ENCODE peak calls at places on chromosomes 12 and 14, in seven cellular contexts. D is activated CD4-positive, alpha-beta T cell treated with anti-CD3 and anti-CD28 coated beads, Interleukin-2, amount 10 ng/mL, durations not matched to agents 7 days and 5 days; P is AG08395; U is GDM1; A is brain microvascular endothelial cell; O is Right ventricle myocardium superior; C is stromal cell of bone marrow. Y is an unnamed sample.

GRCh38 chr12:53044052-53044581 is 5.7 kb upstream of the TNS2 start:
- DNase-seq in C (no peak), U (no peak), D (no peak), A (no peak), P (no peak), O (peak), Y (no peak)

GRCh38 chr14:104514156-104514848 is 65.3 kb upstream of the C14orf180 start:
- DNase-seq in O (peak), U (no peak), A (no peak), C (no peak), D (no peak), P (no peak), Y (no peak)

GRCh38 chr12:68636268-68636667 is 25.6 kb downstream of the RAP1B start:
- DNase-seq in P (peak), O (no peak), A (peak), C (peak), D (no peak), U (no peak), Y (peak)

GRCh38 chr12:66931091-66931490 is 252.2 kb upstream of the GRIP1 start:
- DNase-seq in A (no peak), O (no peak), P (no peak), C (no peak), U (no peak), D (no peak), Y (no peak)

GRCh38 chr12:2834581-2835491 is at the start of gene NRIP2:
- DNase-seq in A (peak), P (peak), U (no peak), D (no peak), C (no peak), O (peak), Y (no peak)

GRCh38 chr12:109789649-109790048 is 43.5 kb downstream of the TRPV4 start:
- DNase-seq in A (no peak), C (no peak), O (no peak), P (no peak), D (no peak), U (no peak), Y (no peak)

GRCh38 chr12:57055834-57056233 is 5.9 kb upstream of the MYO1A start:
- DNase-seq in A (no peak), O (no peak), U (no peak), D (no peak), P (no peak), C (no peak), Y (no peak)

GRCh38 chr12:42969357-42969756 is 379.8 kb upstream of the PRICKLE1 start:
- DNase-seq in O (peak), U (no peak), D (no peak), A (no peak), P (no peak), C (no peak), Y (no peak)

GRCh38 chr12:68259318-68259940 is 6.0 kb upstream of the IL22 start:
- DNase-seq in A (peak), O (no peak), C (no peak), P (peak), D (no peak), U (no peak), Y (no peak)

GRCh38 chr14:105142651-105143450 is 25.7 kb downstream of the JAG2 start:
- DNase-seq in D (no peak), C (no peak), O (no peak), A (no peak), P (no peak), U (no peak), Y (no peak)

GRCh38 chr14:38623661-38624060 is 367.8 kb upstream of the CLEC14A start:
- DNase-seq in U (no peak), D (no peak), O (no peak), P (peak), C (no peak), A (no peak), Y (no peak)

GRCh38 chr12:8890313-8891084 is 23.8 kb upstream of the PHC1 start:
- DNase-seq in P (peak), C (peak), D (peak), A (peak), U (no peak), O (no peak), Y (no peak)

GRCh38 chr12:43337571-43338497 is 214.2 kb downstream of the ADAMTS20 start:
- DNase-seq in A (no peak), P (no peak), C (no peak), U (no peak), D (no peak), O (no peak), Y (no peak)

GRCh38 chr14:69879175-69880047 is at the start of gene SMOC1:
- DNase-seq in O (peak), D (no peak), C (no peak), U (no peak), P (no peak), A (peak), Y (no peak)

GRCh38 chr12:52837781-52838736 is 3.9 kb upstream of the KRT79 start:
- DNase-seq in O (no peak), P (no peak), C (no peak), A (peak), U (peak), D (no peak), Y (no peak)

GRCh38 chr12:93722757-93723567 is 45.8 kb downstream of the CRADD start:
- DNase-seq in D (no peak), U (no peak), O (no peak), C (no peak), P (no peak), A (no peak), Y (no peak)

GRCh38 chr14:61561657-61562276 is 133.5 kb upstream of the HIF1A start:
- DNase-seq in U (no peak), A (peak), O (peak), C (peak), P (peak), D (no peak), Y (peak)

GRCh38 chr12:26062566-26062965 is 62.3 kb downstream of the BHLHE41 start:
- DNase-seq in O (no peak), C (no peak), P (peak), D (no peak), U (no peak), A (peak), Y (no peak)

GRCh38 chr14:24086193-24086955 is 7.7 kb upstream of the PCK2 start:
- DNase-seq in D (no peak), O (no peak), A (no peak), U (no peak), C (no peak), P (no peak), Y (no peak)

GRCh38 chr12:57765003-57765697 is 1.7 kb downstream of the CYP27B1 start:
- DNase-seq in A (no peak), D (peak), U (no peak), C (no peak), P (peak), O (no peak), Y (no peak)

GRCh38 chr12:76608070-76608469 is 48.5 kb upstream of the OSBPL8 start:
- DNase-seq in P (no peak), O (no peak), D (no peak), A (no peak), C (no peak), U (no peak), Y (no peak)

GRCh38 chr14:69657961-69658360 is 46.6 kb downstream of the SUSD6 start:
- DNase-seq in A (no peak), C (peak), O (no peak), D (no peak), U (no peak), P (no peak), Y (no peak)

GRCh38 chr12:58575281-58575680 is 345.0 kb downstream of the LRIG3 start:
- DNase-seq in U (peak), O (no peak), D (no peak), A (peak), P (peak), C (peak), Y (peak)

GRCh38 chr14:76765461-76765931 is 4.2 kb downstream of the VASH1 start:
- DNase-seq in O (no peak), D (no peak), P (no peak), C (no peak), U (no peak), A (no peak), Y (no peak)

GRCh38 chr14:69045857-69046351 is 66.8 kb upstream of the ACTN1 start:
- DNase-seq in A (no peak), C (peak), U (no peak), P (peak), D (no peak), O (no peak), Y (no peak)

GRCh38 chr12:98741615-98742265 is 96.7 kb downstream of the APAF1 start:
- DNase-seq in A (no peak), D (no peak), U (no peak), C (no peak), P (no peak), O (no peak), Y (no peak)

GRCh38 chr12:51000245-51000644 is 25.9 kb downstream of the SLC11A2 start:
- DNase-seq in A (peak), O (no peak), P (peak), D (no peak), U (no peak), C (peak), Y (no peak)

GRCh38 chr14:53764846-53765245 is 191.8 kb downstream of the BMP4 start:
- DNase-seq in U (no peak), O (no peak), D (no peak), A (no peak), C (no peak), P (no peak), Y (no peak)

GRCh38 chr12:93197067-93197593 is 180.6 kb upstream of the NUDT4 start:
- DNase-seq in P (peak), C (peak), A (no peak), D (no peak), O (no peak), U (no peak), Y (no peak)

GRCh38 chr12:52494518-52494917 is 1.5 kb upstream of the KRT6A start:
- DNase-seq in C (no peak), U (no peak), O (peak), A (peak), P (peak), D (no peak), Y (no peak)